ENCODE peak calls at places on chromosomes 1 and 21, in seven cellular contexts. N is left lung, B is right cardiac atrium, T is endothelial cell, D is ACHN, Y is MM.1S, X is uterus. A is an unnamed sample.
A peak's percentile ranks its signal among the peaks of the same experiment; 100 is the strongest.

GRCh38 chr21:29287383-29287782 is 11.3 kb upstream of the BACH1 start:
- DNase-seq in N (no peak), B (no peak), T (no peak), D (no peak), Y (no peak), X (no peak), A (no peak)

GRCh38 chr1:51960262-51960661 is 30.2 kb downstream of the RAB3B start:
- DNase-seq in N (no peak), B (no peak), T (peak; percentile 31), D (no peak), Y (no peak), X (no peak), A (no peak)

GRCh38 chr1:105591681-105592080 is 1464.8 kb upstream of the PRMT6 start:
- DNase-seq in N (no peak), B (no peak), T (no peak), D (no peak), Y (no peak), X (no peak), A (no peak)

GRCh38 chr1:182890927-182891610 is 51.9 kb downstream of the DHX9 start:
- DNase-seq in N (no peak), B (no peak), T (no peak), D (no peak), Y (no peak), X (no peak), A (peak; percentile 51)

GRCh38 chr1:200802865-200803512 is 64.3 kb downstream of the CAMSAP2 start:
- DNase-seq in N (no peak), B (peak; percentile 72), T (peak; percentile 79), D (peak; percentile 86), Y (peak; percentile 89), X (peak; percentile 78), A (peak; percentile 71)

GRCh38 chr1:42807056-42807668 is 9.8 kb upstream of the ERMAP start:
- DNase-seq in N (no peak), B (no peak), T (no peak), D (no peak), Y (no peak), X (no peak), A (no peak)

GRCh38 chr1:204408074-204408507 is 3.5 kb downstream of the PPP1R15B start:
- DNase-seq in N (no peak), B (peak; percentile 80), T (no peak), D (peak; percentile 81), Y (no peak), X (peak; percentile 67), A (peak; percentile 73)

GRCh38 chr1:89632213-89633102 is 462 bp upstream of the LRRC8C start:
- DNase-seq in N (peak; percentile 98), B (peak; percentile 96), T (peak; percentile 97), D (peak; percentile 76), Y (peak; percentile 77), X (peak; percentile 84), A (peak; percentile 90)

GRCh38 chr1:16958475-16958874 is 21.9 kb downstream of the MFAP2 start:
- DNase-seq in N (no peak), B (no peak), T (no peak), D (no peak), Y (no peak), X (no peak), A (no peak)

GRCh38 chr1:32501865-32502264 is 37.0 kb downstream of the ZBTB8B start:
- DNase-seq in N (no peak), B (no peak), T (peak; percentile 15), D (no peak), Y (no peak), X (peak; percentile 39), A (no peak)

GRCh38 chr1:6801998-6802397 is 16.7 kb downstream of the CAMTA1 start:
- DNase-seq in N (no peak), B (no peak), T (no peak), D (no peak), Y (no peak), X (no peak), A (no peak)

GRCh38 chr1:222794656-222795474 is 20.0 kb upstream of the DISP1 start:
- DNase-seq in N (no peak), B (no peak), T (no peak), D (peak; percentile 38), Y (no peak), X (no peak), A (no peak)

GRCh38 chr1:234546890-234547788 is 62.8 kb downstream of the IRF2BP2 start:
- DNase-seq in N (no peak), B (no peak), T (no peak), D (no peak), Y (no peak), X (no peak), A (no peak)

GRCh38 chr1:1938613-1939295 is 19.7 kb upstream of the TMEM52 start:
- DNase-seq in N (peak; percentile 45), B (no peak), T (no peak), D (no peak), Y (no peak), X (no peak), A (no peak)

GRCh38 chr1:164577291-164577690 is 18.3 kb downstream of the PBX1 start:
- DNase-seq in N (no peak), B (no peak), T (no peak), D (no peak), Y (no peak), X (no peak), A (no peak)

GRCh38 chr21:41648591-41649031 is 118.2 kb downstream of the RIPK4 start:
- DNase-seq in N (no peak), B (no peak), T (no peak), D (no peak), Y (no peak), X (no peak), A (no peak)

GRCh38 chr21:18549214-18549905 is 145.8 kb upstream of the TMPRSS15 start:
- DNase-seq in N (no peak), B (no peak), T (no peak), D (no peak), Y (peak; percentile 64), X (no peak), A (no peak)

GRCh38 chr21:33608559-33608958 is 20.1 kb upstream of the DONSON start:
- DNase-seq in N (no peak), B (no peak), T (no peak), D (no peak), Y (no peak), X (no peak), A (no peak)

GRCh38 chr1:25645641-25646400 is 29.2 kb downstream of the MAN1C1 start:
- DNase-seq in N (no peak), B (peak; percentile 37), T (no peak), D (no peak), Y (no peak), X (no peak), A (no peak)

GRCh38 chr1:183913556-183913955 is 108.6 kb downstream of the RGL1 start:
- DNase-seq in N (no peak), B (no peak), T (no peak), D (no peak), Y (no peak), X (no peak), A (no peak)

GRCh38 chr1:10941891-10942541 is 70.4 kb upstream of the TARDBP start:
- DNase-seq in N (peak; percentile 82), B (peak; percentile 79), T (peak; percentile 84), D (peak; percentile 41), Y (peak; percentile 20), X (peak; percentile 64), A (peak; percentile 68)

GRCh38 chr1:181804989-181805388 is 256.5 kb downstream of the ZNF648 start:
- DNase-seq in N (no peak), B (no peak), T (no peak), D (no peak), Y (no peak), X (no peak), A (no peak)

GRCh38 chr1:3312894-3313578 is 141.4 kb upstream of the ARHGEF16 start:
- DNase-seq in N (peak; percentile 95), B (peak; percentile 96), T (no peak), D (peak; percentile 92), Y (no peak), X (peak; percentile 93), A (peak; percentile 90)

GRCh38 chr21:44418108-44418875 is 37.0 kb upstream of the LRRC3 start:
- DNase-seq in N (peak; percentile 58), B (no peak), T (no peak), D (no peak), Y (no peak), X (no peak), A (no peak)

A was measured in lower lobe of right lung.